ENCODE peak calls at places on chromosomes 12 and 14, in five cellular contexts. Y is colonic mucosa, R is left ventricle myocardium superior, I is fibroblast of the aortic adventitia, V is MCF 10A. O is an unnamed sample.

GRCh38 chr14:58191763-58192596 is 8.0 kb upstream of the ACTR10 start:
- DNase-seq in Y (no peak), R (no peak), I (no peak), V (no peak), O (no peak)

GRCh38 chr14:90397401-90398314 is 829 bp downstream of the CALM1 start:
- DNase-seq in Y (peak; percentile 76), R (peak; percentile 79), I (no peak), V (peak; percentile 51), O (peak; percentile 46)

GRCh38 chr14:104881369-104881979 is 16.4 kb downstream of the CEP170B start:
- DNase-seq in Y (no peak), R (peak; percentile 76), I (no peak), V (no peak), O (peak; percentile 31)

GRCh38 chr12:45669762-45670161 is 59.7 kb upstream of the ARID2 start:
- DNase-seq in Y (no peak), R (no peak), I (peak; percentile 79), V (no peak), O (no peak)

GRCh38 chr14:51783765-51784164 is 76.6 kb upstream of the GNG2 start:
- DNase-seq in Y (no peak), R (no peak), I (peak; percentile 59), V (peak; percentile 54), O (no peak)

GRCh38 chr12:50401383-50402155 is 884 bp downstream of the LARP4 start:
- DNase-seq in Y (peak; percentile 41), R (no peak), I (peak; percentile 87), V (peak; percentile 49), O (peak; percentile 30)

GRCh38 chr12:124563401-124563800 is 4.0 kb downstream of the NCOR2 start:
- DNase-seq in Y (no peak), R (no peak), I (no peak), V (no peak), O (no peak)

GRCh38 chr14:97280526-97280925 is 483.3 kb downstream of the VRK1 start:
- DNase-seq in Y (no peak), R (no peak), I (no peak), V (no peak), O (no peak)